ENCODE peak calls at places on chromosomes 4 and X, in five cellular contexts. S is mammary epithelial cell, U is uterus, K is DND-41, L is upper lobe of left lung. G is an unnamed sample.

GRCh38 chr4:151418385-151418784 is 9.4 kb downstream of the FHIP1A start:
- DNase-seq in S (peak; percentile 93), U (no peak), K (no peak), L (no peak), G (no peak)

GRCh38 chrX:65926095-65927019 is 113.5 kb downstream of the VSIG4 start:
- DNase-seq in S (no peak), U (no peak), K (peak; percentile 90), L (no peak), G (no peak)

GRCh38 chrX:150150081-150150779 is 211.9 kb upstream of the EOLA2 start:
- DNase-seq in S (no peak), U (no peak), K (no peak), L (no peak), G (no peak)

GRCh38 chr4:159639924-159640323 is 537.0 kb downstream of the RAPGEF2 start:
- DNase-seq in S (peak; percentile 76), U (no peak), K (no peak), L (no peak), G (no peak)

GRCh38 chr4:119872344-119873031 is 194.2 kb downstream of the MAD2L1 start:
- DNase-seq in S (no peak), U (no peak), K (no peak), L (no peak), G (no peak)

GRCh38 chr4:79673321-79673720 is 265.3 kb upstream of the GK2 start:
- DNase-seq in S (no peak), U (no peak), K (no peak), L (no peak), G (no peak)

GRCh38 chr4:151717271-151717670 is 43.5 kb downstream of the GATB start:
- DNase-seq in S (no peak), U (no peak), K (no peak), L (no peak), G (no peak)

GRCh38 chrX:93354651-93355050 is 318.7 kb downstream of the NAP1L3 start:
- DNase-seq in S (no peak), U (no peak), K (no peak), L (no peak), G (no peak)

GRCh38 chr4:37665347-37666009 is 20.7 kb downstream of the RELL1 start:
- DNase-seq in S (no peak), U (no peak), K (no peak), L (no peak), G (no peak)

GRCh38 chr4:1171306-1172227 is 816 bp downstream of the SPON2 start:
- DNase-seq in S (no peak), U (no peak), K (no peak), L (peak; percentile 20), G (no peak)

GRCh38 chr4:21948347-21949072 is at the start of gene KCNIP4:
- DNase-seq in S (peak; percentile 34), U (peak; percentile 21), K (no peak), L (no peak), G (peak; percentile 23)

GRCh38 chrX:13699183-13699826 is 10.4 kb downstream of the RAB9A start:
- DNase-seq in S (no peak), U (no peak), K (no peak), L (no peak), G (no peak)

GRCh38 chr4:82519072-82519471 is 42.7 kb downstream of the TMEM150C start:
- DNase-seq in S (no peak), U (no peak), K (no peak), L (no peak), G (no peak)

GRCh38 chr4:143745874-143746273 is 45.4 kb upstream of the FREM3 start:
- DNase-seq in S (no peak), U (no peak), K (no peak), L (no peak), G (no peak)

GRCh38 chrX:110914281-110914680 is 118.7 kb upstream of the CHRDL1 start:
- DNase-seq in S (no peak), U (no peak), K (no peak), L (no peak), G (no peak)

GRCh38 chr4:48017108-48017527 is 546 bp downstream of the NIPAL1 start:
- DNase-seq in S (peak; percentile 96), U (peak; percentile 30), K (no peak), L (peak; percentile 34), G (peak; percentile 55)

GRCh38 chr4:667545-667925 is 6.5 kb downstream of the ATP5ME start:
- DNase-seq in S (no peak), U (no peak), K (no peak), L (no peak), G (no peak)

GRCh38 chr4:55729306-55730142 is 90.1 kb upstream of the EXOC1L start:
- DNase-seq in S (no peak), U (no peak), K (no peak), L (no peak), G (peak; percentile 16)

GRCh38 chrX:123138473-123138872 is 45.6 kb upstream of the GRIA3 start:
- DNase-seq in S (peak; percentile 34), U (no peak), K (no peak), L (no peak), G (no peak)

GRCh38 chrX:64188901-64189300 is 16.6 kb downstream of the AMER1 start:
- DNase-seq in S (no peak), U (no peak), K (no peak), L (no peak), G (no peak)

GRCh38 chr4:26073886-26074560 is 160.0 kb downstream of the SMIM20 start:
- DNase-seq in S (no peak), U (no peak), K (no peak), L (no peak), G (no peak)

GRCh38 chrX:30572004-30572403 is 5.6 kb downstream of the TASL start:
- DNase-seq in S (no peak), U (no peak), K (no peak), L (no peak), G (no peak)

GRCh38 chr4:100933628-100934027 is 413.7 kb downstream of the PPP3CA start:
- DNase-seq in S (peak; percentile 11), U (no peak), K (no peak), L (no peak), G (no peak)

GRCh38 chrX:15911729-15912550 is 57.3 kb upstream of the AP1S2 start:
- DNase-seq in S (no peak), U (no peak), K (no peak), L (peak; percentile 48), G (no peak)

GRCh38 chr4:26819026-26819425 is 41.6 kb upstream of the STIM2 start:
- DNase-seq in S (no peak), U (no peak), K (no peak), L (no peak), G (no peak)

GRCh38 chrX:42485621-42486020 is 292.3 kb downstream of the PPP1R2C start:
- DNase-seq in S (no peak), U (no peak), K (no peak), L (no peak), G (no peak)

GRCh38 chr4:11608992-11609391 is 180.3 kb upstream of the HS3ST1 start:
- DNase-seq in S (no peak), U (no peak), K (no peak), L (no peak), G (no peak)

GRCh38 chr4:92328095-92328494 is 24.3 kb downstream of the GRID2 start:
- DNase-seq in S (no peak), U (no peak), K (no peak), L (no peak), G (no peak)

GRCh38 chrX:16167181-16167580 is at the start of gene MAGEB17:
- DNase-seq in S (no peak), U (no peak), K (no peak), L (no peak), G (no peak)

GRCh38 chr4:149176019-149176418 is 639.6 kb downstream of the IQCM start:
- DNase-seq in S (no peak), U (no peak), K (no peak), L (peak; percentile 86), G (no peak)

GRCh38 chrX:70424801-70425200 is 1.7 kb downstream of the GDPD2 start:
- DNase-seq in S (no peak), U (no peak), K (no peak), L (no peak), G (no peak)

GRCh38 chrX:41033299-41033698 is 51.9 kb upstream of the USP9X start:
- DNase-seq in S (no peak), U (no peak), K (no peak), L (no peak), G (no peak)

GRCh38 chr4:103008875-103009729 is 10.4 kb downstream of the SLC9B1 start:
- DNase-seq in S (peak; percentile 56), U (no peak), K (peak; percentile 32), L (no peak), G (peak; percentile 16)

GRCh38 chrX:44897539-44897938 is 24.6 kb downstream of the KDM6A start:
- DNase-seq in S (no peak), U (no peak), K (no peak), L (no peak), G (no peak)

GRCh38 chrX:44891642-44892041 is 18.7 kb downstream of the KDM6A start:
- DNase-seq in S (no peak), U (no peak), K (no peak), L (no peak), G (no peak)

GRCh38 chrX:44898411-44899221 is 25.6 kb downstream of the KDM6A start:
- DNase-seq in S (peak; percentile 33), U (no peak), K (peak; percentile 8), L (no peak), G (no peak)

DNA sequence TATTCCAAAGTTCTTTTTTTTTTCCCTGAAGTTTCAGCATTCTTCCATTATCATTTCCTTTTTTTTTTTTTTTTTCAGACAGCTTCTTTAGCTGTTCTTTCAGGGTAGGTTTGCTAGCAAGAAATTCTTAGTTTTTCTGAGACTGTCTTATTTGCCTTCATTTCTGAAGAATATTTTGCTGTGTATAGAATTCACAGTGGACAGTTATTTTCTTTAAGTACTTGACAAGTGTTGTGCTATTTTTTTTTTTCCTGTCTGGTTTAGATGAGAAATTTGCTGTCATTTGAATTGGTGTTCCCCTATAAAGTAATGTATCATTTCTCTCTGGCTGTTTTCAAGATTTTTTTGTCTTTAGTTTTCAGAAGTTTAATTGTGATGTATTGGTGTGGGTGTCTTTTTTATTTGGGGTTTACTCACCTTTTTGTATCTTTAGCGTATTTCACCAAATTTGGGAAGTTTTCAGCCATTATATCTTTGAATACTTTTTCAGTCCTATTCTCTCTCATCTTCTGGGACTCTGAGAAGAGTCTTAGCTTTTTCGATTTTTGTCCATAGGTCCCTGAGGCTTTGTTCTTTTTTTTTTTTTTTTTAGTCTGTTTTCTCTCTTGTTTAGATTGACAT is 23.7 kb downstream of the KDM6A start:
- DNase-seq in S (no peak), U (no peak), K (no peak), L (no peak), G (no peak)
- TF ChIP-seq CTCF in S (no peak), U (no peak), K (no peak), L (no peak), G (no peak)

DNA sequence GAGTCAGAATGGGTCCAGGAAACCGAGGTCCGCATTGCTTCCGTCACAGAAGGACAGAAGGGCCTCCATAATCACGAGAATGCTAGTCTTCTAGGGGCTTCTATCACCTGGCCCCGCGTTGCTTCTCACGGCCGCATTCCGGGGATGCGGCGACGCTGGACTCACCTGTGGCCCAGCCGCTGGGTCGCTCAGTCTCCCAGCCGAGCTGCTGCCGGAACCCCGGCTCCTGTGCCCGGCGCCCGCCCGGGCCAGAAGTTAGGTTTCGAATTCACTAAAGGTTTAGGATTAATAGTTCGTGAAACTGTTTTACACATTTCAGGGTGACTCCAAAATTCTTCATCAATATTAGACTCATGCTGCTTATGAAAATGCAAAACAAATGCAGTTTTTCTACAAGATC is 31.7 kb upstream of the TMSB15A start:
- DNase-seq in S (no peak), U (no peak), K (no peak), L (no peak), G (no peak)
- H3K27me3 ChIP-seq in S (no peaks in the 10 kb centered on the region), U (peaks cover 10% of the 10 kb centered on the region), K (no peaks in the 10 kb centered on the region), L (no peaks in the 10 kb centered on the region), G (no peaks in the 10 kb centered on the region)

GRCh38 chr4:40954119-40954668 is 204.4 kb downstream of the NSUN7 start:
- DNase-seq in S (no peak), U (no peak), K (no peak), L (no peak), G (no peak)
- H3K27ac ChIP-seq in S (no peak overlapping the region), U (peak overlapping the region; percentile 86), K (no peak overlapping the region), L (peak overlapping the region; percentile 55), G (peak overlapping the region; percentile 37)

GRCh38 chr4:74056114-74056857 is 17.8 kb upstream of the CXCL3 start:
- DNase-seq in S (peak; percentile 51), U (no peak), K (no peak), L (no peak), G (no peak)
- TF ChIP-seq CTCF in S (no peak), U (no peak), K (no peak), L (no peak), G (no peak)

G was measured in testis.